ENCODE peak calls at places on chromosomes 6 and 20, in ten cellular contexts. X, N, I, K, Y, E, B, U, P and H are unnamed samples.

GRCh38 chr6:8703059-8703458 is 267.7 kb upstream of the SLC35B3 start:
- DNase-seq in N (no peak), E (no peak), B (no peak), X (no peak), Y (no peak), I (no peak), P (no peak), K (no peak), U (no peak), H (no peak)

GRCh38 chr6:21710908-21711627 is 117.5 kb downstream of the SOX4 start:
- DNase-seq in I (no peak), E (no peak), P (no peak), K (no peak), U (no peak), Y (no peak), N (no peak), X (no peak), B (no peak), H (no peak)

GRCh38 chr6:67009818-67010217 is 1302.8 kb upstream of the EYS start:
- DNase-seq in I (no peak), N (no peak), B (no peak), Y (no peak), X (no peak), P (no peak), K (no peak), E (no peak), U (no peak), H (no peak)

GRCh38 chr20:37573626-37574198 is 46.0 kb upstream of the BLCAP start:
- DNase-seq in E (no peak), Y (no peak), P (no peak), I (no peak), U (no peak), X (no peak), K (no peak), N (no peak), B (no peak), H (no peak)

GRCh38 chr20:19688031-19688806 is 69.8 kb upstream of the RIN2 start:
- DNase-seq in E (peak; percentile 25), N (peak; percentile 81), P (no peak), K (peak; percentile 14), I (no peak), X (no peak), U (peak; percentile 58), B (no peak), Y (no peak), H (peak; percentile 82)

GRCh38 chr6:138318741-138319375 is 58.8 kb upstream of the SMIM28 start:
- DNase-seq in E (no peak), P (no peak), Y (no peak), I (no peak), N (no peak), U (no peak), K (no peak), B (no peak), X (no peak), H (no peak)

GRCh38 chr6:166393535-166393823 is 10.7 kb upstream of the MPC1 start:
- DNase-seq in Y (no peak), K (no peak), B (peak; percentile 83), E (no peak), X (no peak), P (no peak), I (no peak), N (no peak), U (no peak), H (no peak)

GRCh38 chr6:11538049-11538798 is 675 bp downstream of the TMEM170B start:
- DNase-seq in P (peak; percentile 60), B (peak; percentile 90), N (peak; percentile 5), U (no peak), E (no peak), K (peak; percentile 1), I (no peak), X (peak; percentile 3), Y (peak; percentile 7), H (no peak)

GRCh38 chr20:37544386-37544785 is 16.7 kb upstream of the BLCAP start:
- DNase-seq in Y (no peak), N (no peak), P (no peak), E (no peak), B (no peak), U (no peak), K (no peak), X (no peak), I (no peak), H (no peak)

GRCh38 chr20:48723308-48724264 is 104.2 kb downstream of the PREX1 start:
- DNase-seq in U (no peak), B (no peak), P (no peak), X (no peak), E (no peak), I (no peak), N (peak; percentile 72), Y (no peak), K (peak; percentile 30), H (no peak)

GRCh38 chr20:39563406-39563805 is 601.3 kb downstream of the DHX35 start:
- DNase-seq in U (no peak), P (no peak), N (no peak), X (no peak), E (no peak), B (no peak), I (no peak), K (no peak), Y (no peak), H (no peak)

GRCh38 chr20:9878096-9878495 is 39.2 kb upstream of the PAK5 start:
- DNase-seq in U (no peak), X (no peak), B (no peak), Y (no peak), K (no peak), P (no peak), I (no peak), N (no peak), E (no peak), H (no peak)

GRCh38 chr20:63457737-63458136 is 14.7 kb downstream of the KCNQ2 start:
- DNase-seq in B (peak; percentile 67), P (no peak), E (no peak), K (no peak), N (no peak), Y (no peak), U (no peak), I (no peak), X (no peak), H (no peak)

GRCh38 chr20:24796236-24796635 is 152.8 kb upstream of the CST7 start:
- DNase-seq in U (no peak), Y (no peak), E (no peak), X (no peak), N (no peak), I (no peak), B (no peak), P (no peak), K (no peak), H (no peak)

GRCh38 chr6:148251891-148252290 is 90.7 kb upstream of the SASH1 start:
- DNase-seq in U (no peak), B (no peak), Y (no peak), I (no peak), X (no peak), P (no peak), N (no peak), K (no peak), E (no peak), H (no peak)

GRCh38 chr6:21749754-21750153 is 156.2 kb downstream of the SOX4 start:
- DNase-seq in B (no peak), N (no peak), U (no peak), E (no peak), Y (no peak), I (no peak), X (no peak), K (peak; percentile 70), P (no peak), H (no peak)

GRCh38 chr6:32158052-32158451 is 4.1 kb downstream of the PPT2 start:
- DNase-seq in Y (no peak), I (no peak), N (no peak), X (no peak), E (no peak), K (no peak), B (no peak), U (no peak), P (no peak), H (no peak)